ENCODE peak calls at places on chromosome 21, in ten cellular contexts. G is posterior vena cava; X is stimulated activated CD4-positive, alpha-beta T cell treated with anti-CD3 and anti-CD28 coated beads, TNF-alpha, amount 100 ng/mL, for 4 hours; U is stimulated activated CD8-positive, alpha-beta memory T cell treated with anti-CD3 and anti-CD28 coated beads, Interleukin-2, amount 100 ng/mL, for 1 hour; E is hypothalamus; S is mesenchymal stem cell; Y is NCI-H2081; K is AML-193; W is 8988T; Z is endothelial cell. F is an unnamed sample.
A peak's percentile ranks its signal among the peaks of the same experiment; 100 is the strongest.

GRCh38 chr21:33451634-33452071 is 28.1 kb downstream of the TMEM50B start:
- DNase-seq in Y (no peak), U (no peak), E (no peak), G (no peak), W (no peak), K (no peak), X (no peak), Z (no peak), S (peak; percentile 22), F (no peak)

GRCh38 chr21:46399686-46400085 is 59.0 kb upstream of the DIP2A start:
- DNase-seq in Y (no peak), G (no peak), Z (no peak), U (no peak), E (no peak), W (no peak), K (no peak), S (no peak), X (no peak), F (no peak)

GRCh38 chr21:21897275-21897883 is 899.2 kb downstream of the NCAM2 start:
- DNase-seq in Z (no peak), K (no peak), S (no peak), G (no peak), E (no peak), U (no peak), X (no peak), Y (no peak), W (no peak), F (no peak)

GRCh38 chr21:44365251-44365966 is 12.0 kb downstream of the TRPM2 start:
- DNase-seq in U (no peak), X (no peak), Z (no peak), S (no peak), Y (no peak), G (peak; percentile 68), W (no peak), E (no peak), K (no peak), F (no peak)

GRCh38 chr21:27725916-27726315 is 759.0 kb upstream of the ADAMTS5 start:
- DNase-seq in X (no peak), K (no peak), U (no peak), E (no peak), G (no peak), Z (no peak), Y (no peak), S (peak; percentile 78), W (no peak), F (peak; percentile 50)

GRCh38 chr21:38486221-38486620 is 12.1 kb downstream of the ERG start:
- DNase-seq in S (peak; percentile 67), W (no peak), Z (no peak), Y (no peak), X (no peak), E (no peak), U (no peak), K (no peak), G (no peak), F (peak; percentile 9)

GRCh38 chr21:15976807-15977206 is 247.0 kb downstream of the USP25 start:
- DNase-seq in K (no peak), X (no peak), W (no peak), E (no peak), Z (peak; percentile 27), Y (no peak), U (no peak), G (no peak), S (no peak), F (no peak)

GRCh38 chr21:27406297-27407009 is 439.6 kb upstream of the ADAMTS5 start:
- DNase-seq in G (no peak), X (no peak), W (no peak), U (no peak), Y (no peak), K (no peak), Z (no peak), E (no peak), S (peak; percentile 36), F (peak; percentile 84)

GRCh38 chr21:33642896-33643657 is 776 bp downstream of the ITSN1 start:
- DNase-seq in W (peak; percentile 34), E (no peak), G (peak; percentile 85), X (no peak), U (no peak), Z (no peak), K (no peak), S (peak; percentile 59), Y (no peak), F (peak; percentile 44)

GRCh38 chr21:29145354-29145782 is 14.9 kb downstream of the MAP3K7CL start:
- DNase-seq in X (no peak), S (peak; percentile 93), Y (no peak), K (no peak), U (no peak), W (no peak), G (no peak), Z (no peak), E (no peak), F (peak; percentile 92)

GRCh38 chr21:37073417-37074194 is 552 bp downstream of the TTC3 start:
- DNase-seq in G (peak; percentile 87), U (peak; percentile 24), K (peak; percentile 28), X (peak; percentile 47), W (no peak), Z (no peak), E (peak; percentile 80), Y (peak; percentile 52), S (peak; percentile 78), F (peak; percentile 61)

GRCh38 chr21:43611598-43612369 is 47.5 kb downstream of the HSF2BP start:
- DNase-seq in E (peak; percentile 25), K (peak; percentile 18), U (no peak), S (peak; percentile 92), X (no peak), Y (peak; percentile 18), G (peak; percentile 89), Z (peak; percentile 73), W (no peak), F (peak; percentile 99)

GRCh38 chr21:15195768-15196167 is 131.0 kb upstream of the NRIP1 start:
- DNase-seq in W (no peak), Z (no peak), U (no peak), G (no peak), S (no peak), E (no peak), Y (no peak), K (no peak), X (no peak), F (no peak)

GRCh38 chr21:27024316-27024715 is 57.4 kb upstream of the ADAMTS5 start:
- DNase-seq in W (no peak), E (no peak), K (no peak), S (peak; percentile 14), G (no peak), X (no peak), Z (no peak), U (no peak), Y (no peak), F (peak; percentile 45)

GRCh38 chr21:32335601-32336575 is 37.2 kb downstream of the MRAP start:
- DNase-seq in S (no peak), G (no peak), Z (no peak), K (no peak), W (no peak), X (no peak), U (no peak), E (peak; percentile 66), Y (no peak), F (no peak)

GRCh38 chr21:28754127-28754611 is 238.5 kb downstream of the LTN1 start:
- DNase-seq in E (no peak), U (no peak), K (no peak), X (no peak), Z (no peak), S (no peak), W (no peak), Y (no peak), G (no peak), F (peak; percentile 94)

GRCh38 chr21:28635541-28635940 is 357.1 kb downstream of the LTN1 start:
- DNase-seq in X (no peak), E (no peak), U (no peak), Z (no peak), W (no peak), Y (no peak), G (no peak), S (no peak), K (no peak), F (no peak)

GRCh38 chr21:38793926-38794713 is 11.6 kb upstream of the ETS2 start:
- DNase-seq in X (no peak), K (no peak), W (no peak), G (no peak), E (no peak), Y (no peak), U (no peak), S (no peak), Z (no peak), F (no peak)

GRCh38 chr21:46324390-46325072 is 575 bp downstream of the PCNT start:
- DNase-seq in W (peak; percentile 74), X (peak; percentile 88), Y (peak; percentile 80), U (peak; percentile 83), E (peak; percentile 77), G (peak; percentile 96), S (peak; percentile 75), K (peak; percentile 49), Z (peak; percentile 88), F (peak; percentile 83)

GRCh38 chr21:32411366-32412161 is 942 bp upstream of the EVA1C start:
- DNase-seq in E (peak; percentile 67), U (peak; percentile 30), Z (peak; percentile 17), S (peak; percentile 15), G (peak; percentile 98), Y (peak; percentile 49), X (peak; percentile 50), W (no peak), K (no peak), F (peak; percentile 90)

GRCh38 chr21:28229811-28230210 is 762.9 kb downstream of the LTN1 start:
- DNase-seq in W (no peak), G (no peak), K (no peak), Y (no peak), E (no peak), S (peak; percentile 83), X (no peak), U (no peak), Z (no peak), F (peak; percentile 90)

GRCh38 chr21:30612132-30612531 is 1.6 kb downstream of the KRTAP6-1 start:
- DNase-seq in Z (no peak), W (no peak), E (no peak), U (no peak), G (no peak), S (no peak), Y (no peak), K (no peak), X (no peak), F (no peak)

GRCh38 chr21:44984428-44984791 is 44.6 kb downstream of the SLX9 start:
- DNase-seq in W (no peak), G (peak; percentile 80), K (no peak), E (no peak), Y (no peak), X (no peak), U (no peak), S (no peak), Z (no peak), F (no peak)

GRCh38 chr21:14523234-14523633 is 22.9 kb downstream of the SAMSN1 start:
- DNase-seq in G (no peak), K (peak; percentile 27), Z (no peak), W (no peak), Y (no peak), X (no peak), U (no peak), S (no peak), E (no peak), F (no peak)

GRCh38 chr21:30408782-30409494 is 13.1 kb downstream of the KRTAP13-1 start:
- DNase-seq in X (no peak), W (peak; percentile 7), Y (peak; percentile 35), G (no peak), U (no peak), E (no peak), S (peak; percentile 0), Z (peak; percentile 49), K (no peak), F (peak; percentile 6)

GRCh38 chr21:36297938-36298572 is 21.9 kb upstream of the MORC3 start:
- DNase-seq in W (no peak), G (no peak), U (peak; percentile 50), Z (no peak), K (peak; percentile 80), Y (no peak), E (no peak), S (peak; percentile 27), X (peak; percentile 12), F (peak; percentile 77)

GRCh38 chr21:33917421-33917820 is 1.8 kb upstream of the ATP5PO start:
- DNase-seq in G (no peak), K (no peak), Z (no peak), U (no peak), S (no peak), Y (no peak), E (no peak), X (no peak), W (no peak), F (no peak)

GRCh38 chr21:27290020-27290419 is 323.1 kb upstream of the ADAMTS5 start:
- DNase-seq in U (no peak), E (no peak), Y (no peak), K (no peak), S (no peak), W (no peak), Z (no peak), G (no peak), X (no peak), F (no peak)